ENCODE peak calls at places on chromosomes 16 and 17, in seven cellular contexts. One of them, this sample, is unnamed.

GRCh38 chr16:2428051-2428786 is 1.0 kb upstream of the CCNF start:
- DNase-seq in gastrocnemius medialis: no peak
- DNase-seq in Peyer's patch: peak; percentile 65
- DNase-seq in brain microvascular endothelial cell: no peak
- DNase-seq in SJSA1: no peak
- DNase-seq in GM23248: peak; percentile 51
- DNase-seq in CD8-positive, alpha-beta T cell: no peak
- DNase-seq in this sample: no peak

GRCh38 chr17:12727076-12727750 is 61.5 kb downstream of the MYOCD start:
- DNase-seq in GM23248: peak; percentile 60
- DNase-seq in CD8-positive, alpha-beta T cell: no peak
- DNase-seq in Peyer's patch: no peak
- DNase-seq in SJSA1: no peak
- DNase-seq in brain microvascular endothelial cell: peak; percentile 19
- DNase-seq in gastrocnemius medialis: no peak
- DNase-seq in this sample: no peak

GRCh38 chr17:14525551-14526455 is 224.9 kb downstream of the HS3ST3B1 start:
- DNase-seq in brain microvascular endothelial cell: no peak
- DNase-seq in Peyer's patch: no peak
- DNase-seq in gastrocnemius medialis: no peak
- DNase-seq in GM23248: no peak
- DNase-seq in SJSA1: no peak
- DNase-seq in CD8-positive, alpha-beta T cell: no peak
- DNase-seq in this sample: no peak

GRCh38 chr16:9035986-9036385 is 55.5 kb upstream of the HAPSTR1 start:
- DNase-seq in CD8-positive, alpha-beta T cell: no peak
- DNase-seq in gastrocnemius medialis: no peak
- DNase-seq in brain microvascular endothelial cell: no peak
- DNase-seq in GM23248: no peak
- DNase-seq in SJSA1: no peak
- DNase-seq in Peyer's patch: no peak
- DNase-seq in this sample: no peak

GRCh38 chr17:34386925-34387550 is 24.0 kb upstream of the CCL1 start:
- DNase-seq in CD8-positive, alpha-beta T cell: no peak
- DNase-seq in gastrocnemius medialis: no peak
- DNase-seq in brain microvascular endothelial cell: no peak
- DNase-seq in Peyer's patch: no peak
- DNase-seq in GM23248: peak; percentile 12
- DNase-seq in SJSA1: peak; percentile 18
- DNase-seq in this sample: no peak

GRCh38 chr17:31060814-31061550 is 33.8 kb upstream of the NF1 start:
- DNase-seq in Peyer's patch: no peak
- DNase-seq in SJSA1: no peak
- DNase-seq in brain microvascular endothelial cell: no peak
- DNase-seq in CD8-positive, alpha-beta T cell: no peak
- DNase-seq in gastrocnemius medialis: no peak
- DNase-seq in GM23248: no peak
- DNase-seq in this sample: no peak

GRCh38 chr16:68644715-68645493 is at the start of gene CDH3:
- DNase-seq in GM23248: peak; percentile 64
- DNase-seq in gastrocnemius medialis: no peak
- DNase-seq in CD8-positive, alpha-beta T cell: peak; percentile 20
- DNase-seq in brain microvascular endothelial cell: no peak
- DNase-seq in SJSA1: no peak
- DNase-seq in Peyer's patch: peak; percentile 74
- DNase-seq in this sample: no peak

GRCh38 chr16:19874816-19875546 is 9.7 kb downstream of the GPRC5B start:
- DNase-seq in gastrocnemius medialis: no peak
- DNase-seq in GM23248: no peak
- DNase-seq in CD8-positive, alpha-beta T cell: no peak
- DNase-seq in SJSA1: no peak
- DNase-seq in Peyer's patch: no peak
- DNase-seq in brain microvascular endothelial cell: no peak
- DNase-seq in this sample: no peak

GRCh38 chr16:85586360-85587145 is 26.6 kb upstream of the GSE1 start:
- DNase-seq in SJSA1: no peak
- DNase-seq in brain microvascular endothelial cell: peak; percentile 22
- DNase-seq in Peyer's patch: no peak
- DNase-seq in gastrocnemius medialis: peak; percentile 62
- DNase-seq in GM23248: peak; percentile 37
- DNase-seq in CD8-positive, alpha-beta T cell: no peak
- DNase-seq in this sample: no peak

GRCh38 chr16:86483-86952 is 8.5 kb downstream of the MPG start:
- DNase-seq in gastrocnemius medialis: no peak
- DNase-seq in SJSA1: no peak
- DNase-seq in brain microvascular endothelial cell: no peak
- DNase-seq in Peyer's patch: no peak
- DNase-seq in CD8-positive, alpha-beta T cell: no peak
- DNase-seq in GM23248: no peak
- DNase-seq in this sample: no peak

GRCh38 chr16:67697407-67697806 is 21.7 kb downstream of the GFOD2 start:
- DNase-seq in GM23248: no peak
- DNase-seq in brain microvascular endothelial cell: no peak
- DNase-seq in Peyer's patch: no peak
- DNase-seq in CD8-positive, alpha-beta T cell: no peak
- DNase-seq in gastrocnemius medialis: no peak
- DNase-seq in SJSA1: no peak
- DNase-seq in this sample: no peak

GRCh38 chr17:16925461-16926060 is 46.4 kb downstream of the TNFRSF13B start:
- DNase-seq in CD8-positive, alpha-beta T cell: no peak
- DNase-seq in gastrocnemius medialis: no peak
- DNase-seq in GM23248: no peak
- DNase-seq in brain microvascular endothelial cell: no peak
- DNase-seq in SJSA1: no peak
- DNase-seq in Peyer's patch: peak; percentile 41
- DNase-seq in this sample: no peak

GRCh38 chr16:47728229-47728628 is 267.1 kb downstream of the PHKB start:
- DNase-seq in GM23248: no peak
- DNase-seq in Peyer's patch: no peak
- DNase-seq in brain microvascular endothelial cell: no peak
- DNase-seq in SJSA1: no peak
- DNase-seq in gastrocnemius medialis: no peak
- DNase-seq in CD8-positive, alpha-beta T cell: no peak
- DNase-seq in this sample: no peak

GRCh38 chr17:29586676-29587469 is 2.6 kb downstream of the GIT1 start:
- DNase-seq in brain microvascular endothelial cell: no peak
- DNase-seq in Peyer's patch: no peak
- DNase-seq in CD8-positive, alpha-beta T cell: no peak
- DNase-seq in gastrocnemius medialis: no peak
- DNase-seq in GM23248: no peak
- DNase-seq in SJSA1: no peak
- DNase-seq in this sample: no peak
- H3K27ac ChIP-seq in brain microvascular endothelial cell: no peak overlapping the region
- H3K27ac ChIP-seq in Peyer's patch: no peak overlapping the region
- H3K27ac ChIP-seq in CD8-positive, alpha-beta T cell: no peak overlapping the region
- H3K27ac ChIP-seq in gastrocnemius medialis: peak overlapping the region; percentile 90
- H3K27ac ChIP-seq in GM23248: no peak overlapping the region
- H3K27ac ChIP-seq in SJSA1: no peak overlapping the region
- H3K27ac ChIP-seq in this sample: peak overlapping the region; percentile 72

GRCh38 chr16:88762258-88762870 is 22.7 kb downstream of the PIEZO1 start:
- DNase-seq in GM23248: no peak
- DNase-seq in CD8-positive, alpha-beta T cell: no peak
- DNase-seq in Peyer's patch: no peak
- DNase-seq in brain microvascular endothelial cell: no peak
- DNase-seq in gastrocnemius medialis: no peak
- DNase-seq in SJSA1: no peak
- DNase-seq in this sample: no peak

GRCh38 chr16:88762941-88763340 is 22.1 kb downstream of the PIEZO1 start:
- DNase-seq in Peyer's patch: no peak
- DNase-seq in brain microvascular endothelial cell: no peak
- DNase-seq in GM23248: no peak
- DNase-seq in gastrocnemius medialis: no peak
- DNase-seq in CD8-positive, alpha-beta T cell: no peak
- DNase-seq in SJSA1: no peak
- DNase-seq in this sample: no peak

GRCh38 chr16:88764913-88765349 is 20.1 kb downstream of the PIEZO1 start:
- DNase-seq in Peyer's patch: no peak
- DNase-seq in CD8-positive, alpha-beta T cell: no peak
- DNase-seq in gastrocnemius medialis: no peak
- DNase-seq in brain microvascular endothelial cell: peak; percentile 26
- DNase-seq in SJSA1: peak; percentile 48
- DNase-seq in GM23248: peak; percentile 36
- DNase-seq in this sample: no peak

GRCh38 chr16:88764080-88764479 is 20.9 kb downstream of the PIEZO1 start:
- DNase-seq in gastrocnemius medialis: no peak
- DNase-seq in brain microvascular endothelial cell: no peak
- DNase-seq in CD8-positive, alpha-beta T cell: no peak
- DNase-seq in Peyer's patch: no peak
- DNase-seq in SJSA1: no peak
- DNase-seq in GM23248: no peak
- DNase-seq in this sample: no peak

DNA sequence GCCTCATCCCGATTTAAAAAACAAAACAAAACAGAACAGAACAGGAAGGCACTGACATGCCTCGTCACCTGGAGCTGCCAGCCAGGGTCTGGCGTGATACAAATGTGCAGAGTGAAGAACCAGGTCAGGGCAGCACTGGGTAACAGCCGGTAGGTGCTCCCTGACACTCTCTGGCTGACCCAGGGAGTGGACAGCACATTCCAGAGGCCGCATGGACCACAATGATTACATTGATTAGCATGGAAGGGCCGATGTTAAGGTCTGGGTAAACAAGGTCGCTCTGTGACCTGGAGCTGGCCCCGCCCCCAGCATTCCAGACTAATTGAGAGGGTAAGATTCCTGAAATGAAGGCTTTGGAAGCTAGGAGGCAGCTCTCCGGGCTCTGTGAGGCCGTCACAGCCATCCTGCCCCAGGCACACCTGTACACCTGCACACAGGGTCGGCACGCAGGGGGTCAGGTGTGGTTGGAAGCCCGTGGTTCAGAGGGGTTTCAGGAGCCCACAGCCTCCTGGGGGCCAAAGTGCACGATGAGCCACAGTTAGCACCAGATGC is 21.4 kb downstream of the PIEZO1 start:
- DNase-seq in SJSA1: peak; percentile 42
- DNase-seq in GM23248: no peak
- DNase-seq in CD8-positive, alpha-beta T cell: no peak
- DNase-seq in gastrocnemius medialis: no peak
- DNase-seq in Peyer's patch: no peak
- DNase-seq in brain microvascular endothelial cell: no peak
- DNase-seq in this sample: no peak
- H3K27ac ChIP-seq in SJSA1: no peak overlapping the region
- H3K27ac ChIP-seq in GM23248: no peak overlapping the region
- H3K27ac ChIP-seq in CD8-positive, alpha-beta T cell: no peak overlapping the region
- H3K27ac ChIP-seq in gastrocnemius medialis: no peak overlapping the region
- H3K27ac ChIP-seq in Peyer's patch: no peak overlapping the region
- H3K27ac ChIP-seq in brain microvascular endothelial cell: no peak overlapping the region
- H3K27ac ChIP-seq in this sample: no peak overlapping the region

GRCh38 chr16:78817442-78817829 is 718.0 kb downstream of the WWOX start:
- DNase-seq in Peyer's patch: no peak
- DNase-seq in SJSA1: no peak
- DNase-seq in gastrocnemius medialis: no peak
- DNase-seq in CD8-positive, alpha-beta T cell: no peak
- DNase-seq in brain microvascular endothelial cell: no peak
- DNase-seq in GM23248: no peak
- DNase-seq in this sample: no peak

GRCh38 chr16:78815713-78816112 is 716.3 kb downstream of the WWOX start:
- DNase-seq in SJSA1: no peak
- DNase-seq in Peyer's patch: no peak
- DNase-seq in CD8-positive, alpha-beta T cell: no peak
- DNase-seq in brain microvascular endothelial cell: no peak
- DNase-seq in gastrocnemius medialis: peak; percentile 17
- DNase-seq in GM23248: no peak
- DNase-seq in this sample: no peak

GRCh38 chr16:78812582-78812981 is 713.1 kb downstream of the WWOX start:
- DNase-seq in SJSA1: no peak
- DNase-seq in CD8-positive, alpha-beta T cell: no peak
- DNase-seq in GM23248: no peak
- DNase-seq in brain microvascular endothelial cell: no peak
- DNase-seq in Peyer's patch: no peak
- DNase-seq in gastrocnemius medialis: no peak
- DNase-seq in this sample: no peak

GRCh38 chr16:78813917-78814316 is 714.5 kb downstream of the WWOX start:
- DNase-seq in brain microvascular endothelial cell: no peak
- DNase-seq in gastrocnemius medialis: no peak
- DNase-seq in CD8-positive, alpha-beta T cell: no peak
- DNase-seq in Peyer's patch: no peak
- DNase-seq in GM23248: no peak
- DNase-seq in SJSA1: no peak
- DNase-seq in this sample: no peak

DNA sequence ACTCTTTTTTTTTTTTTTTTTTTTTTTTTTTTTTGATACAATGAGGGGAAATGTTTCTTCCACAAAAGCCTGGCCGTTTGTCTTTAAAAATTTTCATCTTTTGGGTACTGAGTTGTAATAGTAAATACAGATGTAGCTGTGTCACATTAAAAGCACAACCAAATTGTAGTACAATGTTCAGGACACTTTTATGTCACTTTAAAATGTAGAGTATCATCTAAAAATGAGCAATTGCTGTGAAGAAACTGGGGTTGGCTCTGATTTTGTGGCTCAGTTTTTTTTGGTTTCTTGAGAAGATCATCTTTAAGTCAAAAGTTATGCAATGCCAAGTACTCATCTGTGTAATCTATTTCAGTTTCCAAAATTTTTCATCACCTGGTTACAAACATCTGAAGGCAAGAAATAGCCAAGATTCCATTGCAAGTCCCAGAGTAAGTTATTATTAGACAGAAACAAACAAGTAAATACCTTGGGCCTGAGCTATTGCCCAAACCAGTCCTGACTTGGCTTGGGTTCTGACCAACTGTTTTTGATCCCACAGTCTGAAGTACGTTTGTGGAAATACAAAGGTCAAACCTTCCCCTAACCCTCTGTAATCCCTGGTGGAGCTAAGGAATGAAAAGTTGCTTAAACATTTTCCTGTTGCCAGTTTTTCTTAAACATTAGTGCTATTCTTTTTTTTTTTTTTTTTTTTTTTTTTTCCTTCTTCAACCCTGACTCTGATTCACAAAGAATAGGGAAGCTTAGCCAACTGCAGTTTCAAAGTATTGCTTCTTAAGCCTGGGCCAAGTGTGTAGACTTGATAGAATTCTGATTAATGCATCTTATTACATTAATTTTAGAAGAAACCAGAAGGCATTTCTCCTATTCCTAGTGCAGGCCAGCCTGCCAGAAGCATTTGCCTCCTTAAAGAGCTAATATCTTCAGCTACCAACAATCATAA is 717.3 kb downstream of the WWOX start:
- DNase-seq in SJSA1: no peak
- DNase-seq in gastrocnemius medialis: peak; percentile 73
- DNase-seq in GM23248: no peak
- DNase-seq in Peyer's patch: no peak
- DNase-seq in CD8-positive, alpha-beta T cell: no peak
- DNase-seq in brain microvascular endothelial cell: no peak
- DNase-seq in this sample: no peak
- H3K27ac ChIP-seq in SJSA1: no peak overlapping the region
- H3K27ac ChIP-seq in gastrocnemius medialis: peak overlapping the region; percentile 51
- H3K27ac ChIP-seq in GM23248: no peak overlapping the region
- H3K27ac ChIP-seq in Peyer's patch: no peak overlapping the region
- H3K27ac ChIP-seq in CD8-positive, alpha-beta T cell: no peak overlapping the region
- H3K27ac ChIP-seq in brain microvascular endothelial cell: no peak overlapping the region
- H3K27ac ChIP-seq in this sample: no peak overlapping the region

DNA sequence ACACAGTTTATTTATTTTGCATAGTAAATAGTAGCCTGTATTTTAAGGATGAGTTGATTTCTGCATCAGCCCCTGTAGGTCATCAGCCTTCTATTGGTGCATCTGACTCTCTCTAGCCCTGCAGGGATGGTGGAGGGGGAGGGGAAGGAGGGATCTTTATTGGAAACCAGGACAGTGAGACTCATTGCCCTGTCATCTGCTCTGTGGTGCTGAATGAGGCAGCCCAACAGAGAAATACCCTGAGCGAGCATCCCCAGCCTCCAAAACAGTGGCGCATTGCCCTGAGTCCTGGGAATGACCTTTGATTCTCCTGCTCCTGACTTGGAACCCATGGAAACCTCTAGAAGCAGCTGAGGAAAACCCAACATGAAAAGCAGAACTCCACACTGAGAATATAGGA is 45.5 kb upstream of the STH start:
- DNase-seq in GM23248: peak; percentile 18
- DNase-seq in CD8-positive, alpha-beta T cell: no peak
- DNase-seq in Peyer's patch: no peak
- DNase-seq in brain microvascular endothelial cell: no peak
- DNase-seq in SJSA1: no peak
- DNase-seq in gastrocnemius medialis: no peak
- DNase-seq in this sample: no peak
- H3K27ac ChIP-seq in GM23248: no peak overlapping the region
- H3K27ac ChIP-seq in CD8-positive, alpha-beta T cell: no peak overlapping the region
- H3K27ac ChIP-seq in Peyer's patch: no peak overlapping the region
- H3K27ac ChIP-seq in brain microvascular endothelial cell: no peak overlapping the region
- H3K27ac ChIP-seq in SJSA1: no peak overlapping the region
- H3K27ac ChIP-seq in gastrocnemius medialis: no peak overlapping the region
- H3K27ac ChIP-seq in this sample: no peak overlapping the region